ENCODE peak calls at places on chromosomes 16 and 17, in eight cellular contexts. J is breast epithelium; H is AG10803; R is NCI-H1417 treated with DMSO at 0.1 percent for 48 hours; O is activated CD4-positive, alpha-beta T cell treated with anti-CD3 and anti-CD28 coated beads, Interleukin-2, amount 50 U/mL, for 24 hours; I is posterior cingulate gyrus; A is HTR-8/SVneo; D is A549. G is an unnamed sample.

GRCh38 chr16:12095275-12096161 is 119.0 kb downstream of the SNX29 start:
- DNase-seq in J (no peak), H (peak), R (peak), O (peak), I (peak), A (peak), D (peak), G (no peak)

GRCh38 chr16:2190002-2190658 is 6.3 kb downstream of the CASKIN1 start:
- DNase-seq in J (no peak), H (no peak), R (no peak), O (no peak), I (no peak), A (no peak), D (no peak), G (no peak)

GRCh38 chr16:1042776-1043349 is 29.7 kb upstream of the SSTR5 start:
- DNase-seq in J (no peak), H (no peak), R (no peak), O (no peak), I (no peak), A (no peak), D (no peak), G (no peak)

GRCh38 chr16:31055613-31056012 is 18.4 kb downstream of the ZNF668 start:
- DNase-seq in J (no peak), H (no peak), R (no peak), O (no peak), I (no peak), A (no peak), D (no peak), G (no peak)

GRCh38 chr17:160336-160735 is 21.1 kb downstream of the DOC2B start:
- DNase-seq in J (no peak), H (no peak), R (no peak), O (no peak), I (no peak), A (no peak), D (no peak), G (no peak)

GRCh38 chr17:15307686-15308085 is 33.7 kb downstream of the TEKT3 start:
- DNase-seq in J (no peak), H (peak), R (no peak), O (no peak), I (no peak), A (no peak), D (no peak), G (no peak)

GRCh38 chr17:21198411-21198810 is 15.6 kb downstream of the TMEM11 start:
- DNase-seq in J (no peak), H (no peak), R (no peak), O (no peak), I (no peak), A (no peak), D (no peak), G (peak)

GRCh38 chr17:57923182-57923872 is 31.9 kb downstream of the CUEDC1 start:
- DNase-seq in J (no peak), H (no peak), R (no peak), O (no peak), I (no peak), A (no peak), D (no peak), G (no peak)

GRCh38 chr17:42748906-42749798 is 4.3 kb upstream of the EZH1 start:
- DNase-seq in J (no peak), H (no peak), R (no peak), O (no peak), I (no peak), A (no peak), D (no peak), G (no peak)

GRCh38 chr16:86774931-86775330 is 196.6 kb downstream of the FOXL1 start:
- DNase-seq in J (no peak), H (no peak), R (no peak), O (no peak), I (no peak), A (no peak), D (no peak), G (no peak)

GRCh38 chr17:5868916-5869475 is 201.2 kb upstream of the WSCD1 start:
- DNase-seq in J (no peak), H (no peak), R (no peak), O (no peak), I (no peak), A (no peak), D (no peak), G (no peak)

GRCh38 chr17:57747221-57748017 is 2.3 kb upstream of the CCDC182 start:
- DNase-seq in J (peak), H (peak), R (no peak), O (no peak), I (no peak), A (peak), D (peak), G (no peak)

GRCh38 chr17:56995776-56996175 is 17.8 kb downstream of the SCPEP1 start:
- DNase-seq in J (no peak), H (no peak), R (no peak), O (no peak), I (no peak), A (no peak), D (no peak), G (no peak)

GRCh38 chr17:64165347-64165746 is 35.4 kb upstream of the ERN1 start:
- DNase-seq in J (no peak), H (no peak), R (no peak), O (no peak), I (no peak), A (no peak), D (no peak), G (no peak)

GRCh38 chr16:10770907-10771306 is 27.3 kb downstream of the NUBP1 start:
- DNase-seq in J (no peak), H (no peak), R (no peak), O (no peak), I (no peak), A (no peak), D (no peak), G (no peak)

GRCh38 chr16:56198755-56199114 is 7.4 kb downstream of the GNAO1 start:
- DNase-seq in J (no peak), H (no peak), R (no peak), O (no peak), I (no peak), A (no peak), D (no peak), G (no peak)

GRCh38 chr17:55152236-55152635 is 112.5 kb upstream of the HLF start:
- DNase-seq in J (no peak), H (no peak), R (no peak), O (no peak), I (no peak), A (no peak), D (no peak), G (no peak)

GRCh38 chr16:35795361-35796029 is 2336.1 kb downstream of the TP53TG3F start:
- DNase-seq in J (no peak), H (no peak), R (no peak), O (no peak), I (no peak), A (no peak), D (no peak), G (no peak)

GRCh38 chr16:81675662-81676535 is 103.2 kb upstream of the PLCG2 start:
- DNase-seq in J (no peak), H (no peak), R (no peak), O (no peak), I (no peak), A (no peak), D (no peak), G (no peak)

GRCh38 chr17:65027305-65027704 is 29.2 kb downstream of the GNA13 start:
- DNase-seq in J (no peak), H (peak), R (no peak), O (no peak), I (no peak), A (peak), D (peak), G (no peak)

GRCh38 chr17:80960797-80961452 is 30.7 kb upstream of the CHMP6 start:
- DNase-seq in J (no peak), H (no peak), R (peak), O (no peak), I (no peak), A (no peak), D (no peak), G (no peak)

GRCh38 chr16:71440669-71441347 is 1.0 kb downstream of the TLE7 start:
- DNase-seq in J (no peak), H (no peak), R (no peak), O (no peak), I (no peak), A (peak), D (no peak), G (no peak)

GRCh38 chr16:79912592-79913310 is 312.2 kb upstream of the MAF start:
- DNase-seq in J (no peak), H (no peak), R (no peak), O (no peak), I (no peak), A (no peak), D (no peak), G (no peak)

GRCh38 chr16:2486645-2487516 is 12.0 kb downstream of the TBC1D24 start:
- DNase-seq in J (peak), H (no peak), R (no peak), O (peak), I (no peak), A (no peak), D (no peak), G (no peak)

GRCh38 chr16:64657316-64658011 is 464.4 kb downstream of the CDH11 start:
- DNase-seq in J (no peak), H (peak), R (no peak), O (no peak), I (no peak), A (no peak), D (no peak), G (no peak)

GRCh38 chr16:57628008-57628781 is at the start of gene ADGRG1:
- DNase-seq in J (peak), H (peak), R (no peak), O (no peak), I (peak), A (peak), D (peak), G (peak)

GRCh38 chr16:77788196-77789084 is at the start of gene VAT1L:
- DNase-seq in J (no peak), H (peak), R (no peak), O (no peak), I (peak), A (peak), D (peak), G (peak)

GRCh38 chr16:71499775-71500364 is 10.7 kb upstream of the ZNF19 start:
- DNase-seq in J (no peak), H (peak), R (no peak), O (peak), I (peak), A (peak), D (peak), G (peak)

G was measured in islet precursor cell.